ENCODE peak calls at places on chromosome 16, in four cellular contexts. One of them, this sample, is unnamed.

GRCh38 chr16:29182501-29182900 is 197.6 kb downstream of the LAT start:
- DNase-seq in CD8-positive, alpha-beta T cell: no peak
- DNase-seq in fibroblast of the aortic adventitia: no peak
- DNase-seq in WTC11: no peak
- DNase-seq in this sample: no peak

GRCh38 chr16:66382966-66383299 is 16.4 kb downstream of the CDH5 start:
- DNase-seq in WTC11: no peak
- DNase-seq in fibroblast of the aortic adventitia: peak
- DNase-seq in CD8-positive, alpha-beta T cell: no peak
- DNase-seq in this sample: peak

GRCh38 chr16:74868501-74868900 is 93.9 kb upstream of the FA2H start:
- DNase-seq in fibroblast of the aortic adventitia: peak
- DNase-seq in WTC11: no peak
- DNase-seq in CD8-positive, alpha-beta T cell: no peak
- DNase-seq in this sample: peak

GRCh38 chr16:11301645-11302513 is 20.7 kb upstream of the PRM1 start:
- DNase-seq in CD8-positive, alpha-beta T cell: no peak
- DNase-seq in WTC11: no peak
- DNase-seq in fibroblast of the aortic adventitia: peak
- DNase-seq in this sample: no peak

GRCh38 chr16:84141143-84141670 is 3.8 kb downstream of the HSDL1 start:
- DNase-seq in CD8-positive, alpha-beta T cell: no peak
- DNase-seq in WTC11: peak
- DNase-seq in fibroblast of the aortic adventitia: no peak
- DNase-seq in this sample: no peak

GRCh38 chr16:6665126-6665525 is 667.5 kb upstream of the RBFOX1 start:
- DNase-seq in fibroblast of the aortic adventitia: no peak
- DNase-seq in WTC11: no peak
- DNase-seq in CD8-positive, alpha-beta T cell: no peak
- DNase-seq in this sample: no peak

GRCh38 chr16:68700120-68700519 is 37.0 kb upstream of the CDH1 start:
- DNase-seq in WTC11: no peak
- DNase-seq in CD8-positive, alpha-beta T cell: no peak
- DNase-seq in fibroblast of the aortic adventitia: no peak
- DNase-seq in this sample: peak

GRCh38 chr16:67773569-67774456 is 32.5 kb downstream of the RANBP10 start:
- DNase-seq in fibroblast of the aortic adventitia: peak
- DNase-seq in WTC11: no peak
- DNase-seq in CD8-positive, alpha-beta T cell: no peak
- DNase-seq in this sample: no peak

GRCh38 chr16:51461255-51461654 is 310.2 kb upstream of the SALL1 start:
- DNase-seq in WTC11: no peak
- DNase-seq in CD8-positive, alpha-beta T cell: no peak
- DNase-seq in fibroblast of the aortic adventitia: no peak
- DNase-seq in this sample: no peak

GRCh38 chr16:14357328-14357727 is 272.7 kb downstream of the PARN start:
- DNase-seq in CD8-positive, alpha-beta T cell: no peak
- DNase-seq in WTC11: no peak
- DNase-seq in fibroblast of the aortic adventitia: no peak
- DNase-seq in this sample: no peak

GRCh38 chr16:67084345-67085028 is 25.3 kb upstream of the PHAF1 start:
- DNase-seq in WTC11: no peak
- DNase-seq in CD8-positive, alpha-beta T cell: no peak
- DNase-seq in fibroblast of the aortic adventitia: no peak
- DNase-seq in this sample: no peak

GRCh38 chr16:72013389-72013788 is 4.8 kb downstream of the DHODH start:
- DNase-seq in fibroblast of the aortic adventitia: peak
- DNase-seq in WTC11: no peak
- DNase-seq in CD8-positive, alpha-beta T cell: no peak
- DNase-seq in this sample: peak

GRCh38 chr16:48300391-48300856 is 53.1 kb upstream of the ABCC11 start:
- DNase-seq in WTC11: no peak
- DNase-seq in fibroblast of the aortic adventitia: peak
- DNase-seq in CD8-positive, alpha-beta T cell: no peak
- DNase-seq in this sample: peak

GRCh38 chr16:8931864-8932263 is 31.8 kb downstream of the USP7 start:
- DNase-seq in CD8-positive, alpha-beta T cell: peak
- DNase-seq in fibroblast of the aortic adventitia: peak
- DNase-seq in WTC11: peak
- DNase-seq in this sample: peak

GRCh38 chr16:73329363-73330306 is 281.7 kb upstream of the ZFHX3 start:
- DNase-seq in WTC11: peak
- DNase-seq in fibroblast of the aortic adventitia: no peak
- DNase-seq in CD8-positive, alpha-beta T cell: no peak
- DNase-seq in this sample: no peak

GRCh38 chr16:14548933-14549788 is 80.9 kb downstream of the PARN start:
- DNase-seq in WTC11: no peak
- DNase-seq in fibroblast of the aortic adventitia: no peak
- DNase-seq in CD8-positive, alpha-beta T cell: no peak
- DNase-seq in this sample: no peak

DNA sequence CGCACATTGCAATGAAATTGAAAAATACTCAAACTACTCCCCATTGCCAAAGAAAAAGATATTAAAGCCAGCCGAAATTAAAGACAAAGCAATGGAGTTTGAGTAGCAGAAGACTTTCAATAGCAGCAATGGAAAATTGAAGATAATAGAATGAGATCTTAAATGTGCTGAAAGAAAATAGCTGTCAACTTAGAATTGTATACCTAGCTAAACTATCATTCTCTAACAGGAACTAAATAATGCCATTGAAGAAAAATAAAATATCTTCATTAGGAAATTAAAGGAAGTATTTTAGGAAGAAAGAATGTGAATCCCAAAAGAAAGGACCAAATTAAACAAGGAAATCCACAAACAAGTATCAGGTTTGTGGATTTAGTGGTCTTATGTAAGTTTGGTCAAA is 165.6 kb downstream of the USP31 start:
- DNase-seq in CD8-positive, alpha-beta T cell: no peak
- DNase-seq in WTC11: no peak
- DNase-seq in fibroblast of the aortic adventitia: no peak
- DNase-seq in this sample: no peak
- TF ChIP-seq CTCF in CD8-positive, alpha-beta T cell: no peak
- TF ChIP-seq CTCF in WTC11: no peak
- TF ChIP-seq CTCF in fibroblast of the aortic adventitia: no peak
- TF ChIP-seq CTCF in this sample: no peak

DNA sequence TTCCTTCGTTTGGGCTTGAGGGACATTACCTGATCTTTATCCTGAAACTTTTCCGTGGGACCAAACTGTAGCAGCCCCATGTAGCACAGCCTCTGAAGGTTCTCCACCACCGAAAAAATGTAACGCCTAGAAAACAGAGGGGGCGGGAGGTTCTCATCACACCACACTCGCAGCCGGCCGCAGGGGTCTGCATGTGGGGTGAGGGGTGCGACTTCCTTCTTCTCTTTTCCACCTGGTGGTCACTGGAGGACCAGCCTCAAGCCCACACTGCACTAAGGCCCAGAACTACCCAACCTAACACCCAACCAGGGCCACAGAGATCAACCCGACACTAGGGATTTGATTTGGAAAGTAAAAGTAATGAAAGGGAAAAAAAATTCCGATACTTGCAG is 57.1 kb downstream of the GTF3C1 start:
- DNase-seq in WTC11: no peak
- DNase-seq in CD8-positive, alpha-beta T cell: no peak
- DNase-seq in fibroblast of the aortic adventitia: no peak
- DNase-seq in this sample: no peak
- TF ChIP-seq CTCF in WTC11: no peak
- TF ChIP-seq CTCF in CD8-positive, alpha-beta T cell: no peak
- TF ChIP-seq CTCF in fibroblast of the aortic adventitia: no peak
- TF ChIP-seq CTCF in this sample: no peak

GRCh38 chr16:56530872-56531271 is 11.0 kb upstream of the BBS2 start:
- DNase-seq in CD8-positive, alpha-beta T cell: no peak
- DNase-seq in fibroblast of the aortic adventitia: peak
- DNase-seq in WTC11: no peak
- DNase-seq in this sample: peak

GRCh38 chr16:56534847-56535383 is 15.1 kb upstream of the BBS2 start:
- DNase-seq in CD8-positive, alpha-beta T cell: no peak
- DNase-seq in fibroblast of the aortic adventitia: no peak
- DNase-seq in WTC11: no peak
- DNase-seq in this sample: no peak

GRCh38 chr16:56538331-56538730 is 18.5 kb upstream of the BBS2 start:
- DNase-seq in WTC11: no peak
- DNase-seq in fibroblast of the aortic adventitia: no peak
- DNase-seq in CD8-positive, alpha-beta T cell: no peak
- DNase-seq in this sample: no peak

GRCh38 chr16:56532714-56533113 is 12.9 kb upstream of the BBS2 start:
- DNase-seq in WTC11: peak
- DNase-seq in CD8-positive, alpha-beta T cell: no peak
- DNase-seq in fibroblast of the aortic adventitia: no peak
- DNase-seq in this sample: no peak
- TF ChIP-seq CTCF in WTC11: no peak
- TF ChIP-seq CTCF in CD8-positive, alpha-beta T cell: no peak
- TF ChIP-seq CTCF in fibroblast of the aortic adventitia: no peak
- TF ChIP-seq CTCF in this sample: no peak

DNA sequence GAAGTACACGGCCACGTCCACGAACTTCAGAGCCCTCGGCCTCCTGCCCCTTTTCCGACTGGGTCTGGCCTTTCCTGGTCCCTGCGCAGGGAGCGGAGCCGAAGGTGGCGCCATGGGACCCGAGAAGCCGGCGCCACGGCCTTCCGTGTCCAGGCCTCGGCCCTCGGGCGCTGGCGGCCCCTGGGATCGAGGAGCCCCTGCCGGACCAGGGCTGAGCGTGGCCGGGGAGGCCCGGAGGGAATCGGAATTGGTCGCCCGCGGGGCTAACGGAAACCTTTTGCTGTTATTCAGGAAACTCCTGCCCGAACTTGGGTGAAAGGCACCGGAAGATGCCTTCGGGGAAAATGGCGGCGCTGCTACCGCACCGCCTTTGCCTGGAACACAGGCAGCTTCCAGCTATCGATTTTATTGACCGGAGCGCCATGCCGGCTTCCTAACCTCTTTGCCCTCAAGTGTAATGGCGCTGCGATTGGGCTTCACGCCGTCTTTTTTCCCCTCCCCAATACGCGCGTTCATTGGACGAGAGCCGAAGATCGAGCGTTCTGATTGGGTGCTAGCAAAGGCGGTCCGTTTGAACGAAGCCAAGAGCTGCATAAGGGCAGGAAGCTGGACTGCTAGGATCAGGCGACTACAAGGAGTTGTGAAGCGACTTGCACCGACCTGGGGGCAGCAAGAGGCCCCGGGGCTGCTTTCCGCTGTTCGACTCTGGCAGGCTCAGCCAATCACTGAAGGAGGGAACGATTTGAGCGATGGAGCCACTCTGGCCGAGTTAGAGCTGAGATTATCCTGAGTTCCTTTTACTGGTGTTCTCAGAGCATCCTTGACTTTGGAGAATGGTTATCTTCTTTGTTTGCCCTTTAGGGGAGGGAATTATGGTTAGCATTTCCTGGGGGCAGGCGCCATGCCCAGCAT is at the start of gene ZNF689:
- DNase-seq in fibroblast of the aortic adventitia: peak
- DNase-seq in CD8-positive, alpha-beta T cell: peak
- DNase-seq in WTC11: peak
- DNase-seq in this sample: peak
- TF ChIP-seq CTCF in fibroblast of the aortic adventitia: no peak
- TF ChIP-seq CTCF in CD8-positive, alpha-beta T cell: no peak
- TF ChIP-seq CTCF in WTC11: no peak
- TF ChIP-seq CTCF in this sample: no peak

DNA sequence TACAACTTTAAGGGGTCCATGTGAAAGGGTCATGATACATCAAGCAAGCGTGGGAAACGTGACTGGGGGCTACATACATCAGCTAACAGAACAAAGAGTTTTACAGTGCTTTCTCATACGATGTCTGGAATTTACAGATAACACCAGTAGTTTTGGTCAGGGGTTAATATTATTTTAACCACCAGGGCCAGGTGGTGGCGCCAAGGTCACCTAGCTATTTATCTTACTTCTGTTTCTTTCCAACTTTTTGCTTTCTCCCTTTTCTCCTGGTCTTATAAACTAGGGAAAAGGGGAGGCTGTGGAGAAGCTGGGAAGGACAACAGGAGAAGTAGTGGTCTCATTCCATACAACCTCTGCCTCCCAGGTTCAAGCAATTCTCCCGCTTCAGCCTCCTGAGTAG is 37.9 kb downstream of the CLEC3A start:
- DNase-seq in fibroblast of the aortic adventitia: no peak
- DNase-seq in CD8-positive, alpha-beta T cell: no peak
- DNase-seq in WTC11: no peak
- DNase-seq in this sample: no peak
- TF ChIP-seq CTCF in fibroblast of the aortic adventitia: no peak
- TF ChIP-seq CTCF in CD8-positive, alpha-beta T cell: no peak
- TF ChIP-seq CTCF in WTC11: no peak
- TF ChIP-seq CTCF in this sample: no peak

DNA sequence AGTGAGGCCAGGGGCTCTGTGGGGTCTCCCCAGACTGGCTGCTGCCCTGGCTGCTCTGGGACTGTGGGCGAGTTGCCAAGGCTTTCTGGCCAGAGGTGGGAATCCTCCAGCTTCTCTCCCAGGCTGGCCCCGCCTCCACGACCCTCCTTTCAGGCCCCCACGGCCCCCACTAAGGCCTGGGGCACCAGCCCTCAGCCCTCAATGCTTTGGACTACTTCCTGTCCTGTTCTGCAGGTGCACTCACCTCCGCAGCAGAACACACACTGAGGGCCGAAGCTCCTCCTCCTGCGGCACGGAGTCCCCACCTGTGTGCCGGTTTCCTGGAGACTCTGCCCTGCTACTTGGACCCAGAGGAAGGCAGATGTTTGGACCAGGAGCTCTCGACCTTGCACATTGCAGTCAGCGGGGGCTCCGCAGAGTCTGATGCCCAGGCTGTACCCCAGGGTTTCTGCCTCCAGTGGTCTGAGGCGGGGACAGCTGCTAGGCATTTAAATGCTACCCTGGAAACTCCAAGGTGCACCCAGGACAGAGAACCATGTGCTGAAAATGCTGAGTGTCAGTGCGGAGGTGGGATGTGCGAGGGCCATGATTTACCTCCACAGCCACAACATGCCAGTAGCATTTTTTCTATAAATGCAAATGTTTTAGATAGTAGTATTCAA is 223.8 kb downstream of the IRF8 start:
- DNase-seq in CD8-positive, alpha-beta T cell: no peak
- DNase-seq in WTC11: peak
- DNase-seq in fibroblast of the aortic adventitia: no peak
- DNase-seq in this sample: no peak
- TF ChIP-seq CTCF in CD8-positive, alpha-beta T cell: no peak
- TF ChIP-seq CTCF in WTC11: no peak
- TF ChIP-seq CTCF in fibroblast of the aortic adventitia: no peak
- TF ChIP-seq CTCF in this sample: no peak

GRCh38 chr16:2429037-2429770 is at the start of gene CCNF:
- DNase-seq in CD8-positive, alpha-beta T cell: peak
- DNase-seq in fibroblast of the aortic adventitia: peak
- DNase-seq in WTC11: peak
- DNase-seq in this sample: peak
- TF ChIP-seq CTCF in CD8-positive, alpha-beta T cell: no peak
- TF ChIP-seq CTCF in fibroblast of the aortic adventitia: no peak
- TF ChIP-seq CTCF in WTC11: no peak
- TF ChIP-seq CTCF in this sample: no peak

GRCh38 chr16:70438983-70439862 is at the start of gene ST3GAL2:
- DNase-seq in CD8-positive, alpha-beta T cell: peak
- DNase-seq in WTC11: peak
- DNase-seq in fibroblast of the aortic adventitia: peak
- DNase-seq in this sample: peak
- TF ChIP-seq CTCF in CD8-positive, alpha-beta T cell: no peak
- TF ChIP-seq CTCF in WTC11: no peak
- TF ChIP-seq CTCF in fibroblast of the aortic adventitia: peak
- TF ChIP-seq CTCF in this sample: no peak

GRCh38 chr16:55543470-55543869 is 23.0 kb upstream of the CAPNS2 start:
- DNase-seq in WTC11: no peak
- DNase-seq in CD8-positive, alpha-beta T cell: no peak
- DNase-seq in fibroblast of the aortic adventitia: peak
- DNase-seq in this sample: peak
- TF ChIP-seq CTCF in WTC11: no peak
- TF ChIP-seq CTCF in CD8-positive, alpha-beta T cell: no peak
- TF ChIP-seq CTCF in fibroblast of the aortic adventitia: peak
- TF ChIP-seq CTCF in this sample: peak

GRCh38 chr16:17211797-17212196 is 259.0 kb downstream of the XYLT1 start:
- DNase-seq in fibroblast of the aortic adventitia: no peak
- DNase-seq in CD8-positive, alpha-beta T cell: no peak
- DNase-seq in WTC11: peak
- DNase-seq in this sample: no peak
- TF ChIP-seq CTCF in fibroblast of the aortic adventitia: peak
- TF ChIP-seq CTCF in CD8-positive, alpha-beta T cell: peak
- TF ChIP-seq CTCF in WTC11: peak
- TF ChIP-seq CTCF in this sample: peak